ENCODE peak calls at places on chromosome 17, in nine cellular contexts. A is stimulated activated CD8-positive, alpha-beta memory T cell treated with anti-CD3 and anti-CD28 coated beads, Interleukin-15, amount 100 ng/mL, for 48 hours; S is GM20000; O is CD8-positive, alpha-beta T cell; I is NCI-H1694; G is NCI-H1436; V is activated naive CD8-positive, alpha-beta T cell treated with anti-CD3 and anti-CD28 coated beads for 36 hours; C is COR-L47; T is ELR. K is an unnamed sample.

GRCh38 chr17:68383443-68384321 is 73.6 kb downstream of the WIPI1 start:
- DNase-seq in C (no peak), T (peak), G (no peak), A (peak), V (peak), O (no peak), S (no peak), I (no peak), K (no peak)

GRCh38 chr17:72477529-72477928 is 356.7 kb downstream of the SOX9 start:
- DNase-seq in I (peak), C (no peak), G (no peak), V (no peak), S (no peak), A (no peak), O (no peak), T (no peak), K (peak)

GRCh38 chr17:57121308-57122042 is 36.4 kb downstream of the AKAP1 start:
- DNase-seq in T (peak), I (peak), G (peak), S (no peak), O (no peak), A (no peak), C (peak), V (no peak), K (no peak)

GRCh38 chr17:76121932-76122383 is 18.4 kb upstream of the EXOC7 start:
- DNase-seq in I (no peak), C (no peak), G (no peak), S (peak), T (peak), A (no peak), V (peak), O (no peak), K (no peak)

GRCh38 chr17:7557147-7557764 is 1.3 kb upstream of the TNFSF13 start:
- DNase-seq in S (no peak), A (no peak), V (no peak), I (no peak), G (no peak), T (no peak), O (no peak), C (no peak), K (no peak)

GRCh38 chr17:47276868-47277267 is 23.2 kb downstream of the ITGB3 start:
- DNase-seq in O (no peak), I (peak), V (no peak), C (no peak), T (peak), S (no peak), G (peak), A (no peak), K (peak)

GRCh38 chr17:81062014-81062413 is 27.1 kb downstream of the BAIAP2 start:
- DNase-seq in O (no peak), S (no peak), C (no peak), V (no peak), T (no peak), I (no peak), G (no peak), A (no peak), K (no peak)

GRCh38 chr17:36936455-36936934 is 780 bp upstream of the LHX1 start:
- DNase-seq in I (peak), V (no peak), S (peak), C (peak), A (no peak), O (no peak), G (peak), T (no peak), K (peak)

GRCh38 chr17:5000237-5000639 is 2.5 kb downstream of the KIF1C start:
- DNase-seq in A (no peak), C (no peak), O (no peak), G (no peak), S (no peak), T (no peak), V (no peak), I (no peak), K (no peak)

GRCh38 chr17:79913896-79914812 is 74.9 kb upstream of the CBX4 start:
- DNase-seq in I (no peak), C (no peak), O (no peak), T (no peak), G (no peak), V (no peak), A (no peak), S (no peak), K (no peak)

GRCh38 chr17:36183001-36183810 is 6.8 kb upstream of the TBC1D3B start:
- DNase-seq in T (peak), I (no peak), V (peak), G (no peak), O (no peak), S (peak), C (no peak), A (no peak), K (no peak)

K was measured in NCI-H1092.